ENCODE peak calls at places on chromosome 22, in seven cellular contexts. X, B, P, V, T, Q and Z are unnamed samples.

GRCh38 chr22:18068991-18069390 is 8.8 kb upstream of the PEX26 start:
- DNase-seq in X (no peak), B (no peak), P (no peak), V (no peak), T (no peak), Q (no peak), Z (no peak)

GRCh38 chr22:22576244-22576988 is 17.4 kb upstream of the PRAME start:
- DNase-seq in X (peak), B (no peak), P (no peak), V (peak), T (no peak), Q (no peak), Z (no peak)

GRCh38 chr22:24465566-24465965 is 29.6 kb upstream of the UPB1 start:
- DNase-seq in X (peak), B (no peak), P (no peak), V (peak), T (no peak), Q (no peak), Z (no peak)

GRCh38 chr22:23402275-23403151 is 177.6 kb downstream of the IGLL1 start:
- DNase-seq in X (peak), B (peak), P (no peak), V (peak), T (peak), Q (no peak), Z (no peak)

GRCh38 chr22:17222503-17222902 is 3.3 kb upstream of the ADA2 start:
- DNase-seq in X (no peak), B (no peak), P (no peak), V (no peak), T (no peak), Q (no peak), Z (no peak)

GRCh38 chr22:25898707-25899365 is 156.8 kb downstream of the MYO18B start:
- DNase-seq in X (no peak), B (peak), P (no peak), V (no peak), T (peak), Q (no peak), Z (peak)

GRCh38 chr22:39383841-39384625 is 15.5 kb upstream of the TAB1 start:
- DNase-seq in X (peak), B (no peak), P (no peak), V (no peak), T (no peak), Q (no peak), Z (no peak)

GRCh38 chr22:27195104-27195503 is 537.7 kb downstream of the MIAT start:
- DNase-seq in X (no peak), B (no peak), P (no peak), V (no peak), T (no peak), Q (no peak), Z (no peak)

GRCh38 chr22:27372969-27373670 is 428.4 kb downstream of the MN1 start:
- DNase-seq in X (peak), B (peak), P (no peak), V (peak), T (peak), Q (no peak), Z (peak)

GRCh38 chr22:32880906-32881596 is 79.5 kb downstream of the TIMP3 start:
- DNase-seq in X (peak), B (no peak), P (no peak), V (peak), T (peak), Q (no peak), Z (no peak)

GRCh38 chr22:40345801-40346177 is 511 bp upstream of the ADSL start:
- DNase-seq in X (peak), B (no peak), P (no peak), V (no peak), T (peak), Q (no peak), Z (no peak)

GRCh38 chr22:27685971-27686370 is 115.6 kb downstream of the MN1 start:
- DNase-seq in X (no peak), B (no peak), P (no peak), V (no peak), T (no peak), Q (no peak), Z (no peak)

GRCh38 chr22:31075961-31076360 is 5.2 kb upstream of the SMTN start:
- DNase-seq in X (no peak), B (no peak), P (no peak), V (no peak), T (no peak), Q (peak), Z (no peak)

GRCh38 chr22:27850000-27850465 is 48.5 kb upstream of the MN1 start:
- DNase-seq in X (no peak), B (no peak), P (no peak), V (no peak), T (no peak), Q (no peak), Z (no peak)

GRCh38 chr22:24068717-24069116 is 57.6 kb downstream of the CABIN1 start:
- DNase-seq in X (no peak), B (no peak), P (no peak), V (no peak), T (no peak), Q (no peak), Z (no peak)

GRCh38 chr22:26109686-26110315 is 59.5 kb upstream of the SEZ6L start:
- DNase-seq in X (no peak), B (no peak), P (no peak), V (no peak), T (no peak), Q (no peak), Z (no peak)

GRCh38 chr22:46066691-46067090 is 83.6 kb upstream of the PPARA start:
- DNase-seq in X (peak), B (no peak), P (no peak), V (no peak), T (no peak), Q (no peak), Z (no peak)

GRCh38 chr22:28250036-28250695 is 331.1 kb upstream of the PITPNB start:
- DNase-seq in X (no peak), B (no peak), P (no peak), V (no peak), T (no peak), Q (no peak), Z (no peak)

GRCh38 chr22:29517215-29517908 is 36.2 kb downstream of the THOC5 start:
- DNase-seq in X (no peak), B (no peak), P (no peak), V (no peak), T (no peak), Q (no peak), Z (no peak)

GRCh38 chr22:27995801-27996528 is 76.9 kb upstream of the PITPNB start:
- DNase-seq in X (no peak), B (no peak), P (no peak), V (no peak), T (no peak), Q (no peak), Z (no peak)

GRCh38 chr22:23836281-23836680 is 2.5 kb downstream of the DERL3 start:
- DNase-seq in X (no peak), B (no peak), P (no peak), V (no peak), T (no peak), Q (no peak), Z (no peak)

GRCh38 chr22:50674606-50675552 is 2.3 kb downstream of the SHANK3 start:
- DNase-seq in X (peak), B (peak), P (no peak), V (no peak), T (peak), Q (no peak), Z (peak)

GRCh38 chr22:17570851-17571631 is 7.7 kb downstream of the SLC25A18 start:
- DNase-seq in X (peak), B (no peak), P (no peak), V (peak), T (peak), Q (peak), Z (no peak)

GRCh38 chr22:41512421-41513194 is 31.7 kb downstream of the POLR3H start:
- DNase-seq in X (peak), B (no peak), P (peak), V (peak), T (peak), Q (no peak), Z (peak)

GRCh38 chr22:28002181-28002700 is 83.2 kb upstream of the PITPNB start:
- DNase-seq in X (no peak), B (no peak), P (no peak), V (no peak), T (no peak), Q (no peak), Z (no peak)

DNA sequence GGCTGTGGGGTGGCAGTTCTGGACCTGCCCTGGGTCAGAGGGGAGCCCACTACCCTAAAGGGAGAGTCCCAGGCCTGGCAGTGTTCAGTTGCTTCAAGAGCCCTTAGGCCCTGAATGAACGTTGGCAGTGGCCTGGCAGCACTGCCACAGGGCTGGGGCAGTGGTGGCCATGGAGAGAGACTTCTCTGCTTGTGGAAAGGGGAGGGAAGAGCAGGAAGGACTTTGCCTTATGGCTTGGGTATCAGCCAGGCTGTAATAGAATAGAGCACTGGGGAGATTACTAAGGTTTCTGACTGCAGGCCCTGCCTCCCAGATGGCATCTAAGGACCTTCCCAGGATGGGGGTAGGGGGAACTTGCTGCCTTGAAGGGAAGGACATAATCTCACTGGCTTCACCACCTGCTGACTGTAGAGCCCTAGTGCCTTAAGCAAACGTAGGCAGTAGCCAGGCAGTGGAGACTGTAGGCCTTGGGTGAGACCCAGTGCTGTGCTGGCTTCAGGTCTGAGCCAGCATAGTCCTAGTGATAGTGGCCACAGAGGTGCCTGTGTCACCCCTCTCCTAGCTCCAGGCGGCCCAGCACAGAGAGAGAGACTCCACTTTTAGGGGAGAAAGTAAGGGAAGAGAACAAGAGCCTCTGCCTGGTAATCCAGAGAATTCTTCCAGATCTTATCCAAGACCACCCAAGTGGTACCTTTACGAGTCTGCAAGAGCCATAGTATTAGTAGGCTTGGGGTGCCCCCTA is 27.6 kb downstream of the PLA2G6 start:
- DNase-seq in X (no peak), B (no peak), P (no peak), V (no peak), T (no peak), Q (no peak), Z (no peak)
- TF ChIP-seq CTCF in X (no peak), B (no peak), P (peak), V (peak), T (no peak), Q (no peak), Z (no peak)

GRCh38 chr22:37744589-37744988 is 47.7 kb downstream of the TRIOBP start:
- DNase-seq in X (no peak), B (no peak), P (no peak), V (no peak), T (no peak), Q (no peak), Z (no peak)
- TF ChIP-seq CTCF in X (no peak), B (no peak), P (no peak), V (peak), T (no peak), Q (no peak), Z (no peak)

GRCh38 chr22:48943567-48944432 is 883.9 kb downstream of the BRD1 start:
- DNase-seq in X (no peak), B (peak), P (no peak), V (no peak), T (peak), Q (no peak), Z (peak)
- TF ChIP-seq CTCF in X (no peak), B (peak), P (no peak), V (no peak), T (no peak), Q (no peak), Z (peak)

GRCh38 chr22:43883719-43884415 is 7.9 kb downstream of the PNPLA5 start:
- DNase-seq in X (no peak), B (no peak), P (no peak), V (no peak), T (no peak), Q (no peak), Z (no peak)

GRCh38 chr22:43884600-43885318 is 7.1 kb downstream of the PNPLA5 start:
- DNase-seq in X (peak), B (no peak), P (no peak), V (peak), T (peak), Q (no peak), Z (no peak)

GRCh38 chr22:43886231-43886630 is 5.6 kb downstream of the PNPLA5 start:
- DNase-seq in X (no peak), B (no peak), P (no peak), V (no peak), T (no peak), Q (no peak), Z (no peak)

GRCh38 chr22:43885786-43886185 is 6.0 kb downstream of the PNPLA5 start:
- DNase-seq in X (no peak), B (no peak), P (no peak), V (no peak), T (no peak), Q (no peak), Z (no peak)

DNA sequence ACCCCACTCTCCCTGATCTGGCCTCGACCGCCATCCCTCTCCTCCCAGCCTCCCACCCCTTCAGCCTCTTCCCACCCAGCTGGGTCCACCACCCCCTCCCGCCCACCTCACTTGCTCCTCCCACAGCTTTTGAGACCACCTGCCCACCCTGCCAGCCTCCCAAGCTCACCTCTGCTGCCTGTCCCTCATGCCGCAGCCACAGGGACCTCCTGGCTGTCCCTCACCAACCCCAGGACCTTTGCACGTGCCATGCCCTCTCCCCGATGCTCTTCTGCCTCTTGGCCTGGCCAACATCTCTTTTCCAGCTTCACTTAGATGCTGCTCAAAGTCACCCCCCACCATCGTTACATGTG is 6.5 kb downstream of the PNPLA5 start:
- DNase-seq in X (no peak), B (no peak), P (no peak), V (no peak), T (no peak), Q (no peak), Z (no peak)
- TF ChIP-seq CTCF in X (no peak), B (no peak), P (no peak), V (no peak), T (no peak), Q (no peak), Z (peak)

DNA sequence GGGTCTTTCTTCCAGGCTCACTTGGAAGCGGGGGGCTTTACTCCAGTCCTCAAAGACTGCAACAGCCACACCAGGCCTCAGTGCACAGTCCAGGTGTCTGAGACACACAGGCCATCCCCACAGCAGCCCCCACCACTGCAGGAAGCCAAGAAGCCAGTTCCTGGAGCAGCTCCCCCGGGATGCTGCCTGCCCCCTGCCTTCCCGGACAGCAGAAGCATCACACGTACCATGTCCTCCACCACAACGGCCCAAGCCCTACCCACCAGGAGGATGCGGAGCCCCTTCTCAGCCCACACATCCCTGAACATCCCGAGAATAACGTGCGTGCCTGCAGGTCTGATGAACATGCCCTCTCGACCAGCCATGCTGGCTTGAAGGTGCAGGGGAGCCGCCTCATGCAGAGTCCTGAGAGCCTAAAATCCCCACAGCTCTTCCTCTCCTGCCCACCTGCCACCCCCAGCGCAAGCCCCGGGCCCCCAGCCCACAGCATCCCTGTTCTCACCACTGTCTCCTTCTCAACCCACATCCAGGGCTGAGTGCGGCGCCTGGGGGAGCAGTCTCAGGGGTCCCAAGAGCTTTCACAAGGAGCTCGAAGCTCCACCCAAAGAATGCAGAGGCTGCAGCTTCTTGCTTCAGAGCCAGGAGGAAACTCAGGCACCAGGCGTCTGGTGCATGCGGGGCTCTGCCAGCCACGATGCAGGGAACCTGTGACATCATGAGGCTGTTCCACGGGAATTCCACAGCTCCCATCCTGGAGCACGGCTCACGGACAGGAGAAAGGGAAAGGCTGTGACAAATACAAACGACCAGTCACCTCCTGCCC is 209.6 kb downstream of the BRD1 start:
- DNase-seq in X (no peak), B (no peak), P (no peak), V (no peak), T (no peak), Q (no peak), Z (no peak)
- TF ChIP-seq CTCF in X (no peak), B (no peak), P (no peak), V (no peak), T (no peak), Q (no peak), Z (no peak)

DNA sequence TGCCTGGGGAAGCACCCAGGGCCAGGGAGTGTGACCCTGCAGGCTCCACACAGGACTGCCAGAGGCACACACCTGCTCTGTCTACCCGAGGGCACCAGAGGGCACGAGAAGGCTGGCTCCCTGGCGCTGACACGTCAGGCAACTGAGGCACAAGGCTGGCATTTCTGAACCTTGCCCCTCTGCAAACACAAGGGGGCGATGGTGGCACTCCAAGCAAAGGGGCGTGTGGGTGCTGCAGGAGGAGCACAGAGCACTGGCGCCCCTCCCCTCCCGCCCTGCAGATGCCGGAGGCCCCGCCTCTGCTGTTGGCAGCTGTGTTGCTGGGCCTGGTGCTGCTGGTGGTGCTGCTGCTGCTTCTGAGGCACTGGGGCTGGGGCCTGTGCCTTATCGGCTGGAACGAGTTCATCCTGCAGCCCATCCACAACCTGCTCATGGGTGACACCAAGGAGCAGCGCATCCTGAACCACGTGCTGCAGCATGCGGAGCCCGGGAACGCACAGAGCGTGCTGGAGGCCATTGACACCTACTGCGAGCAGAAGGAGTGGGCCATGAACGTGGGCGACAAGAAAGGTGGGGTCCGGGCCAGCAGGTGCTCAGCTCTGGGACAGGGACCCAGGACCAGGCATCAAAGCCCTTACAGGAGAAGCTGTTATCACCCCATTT is 20.8 kb upstream of the TXNRD2 start:
- DNase-seq in X (peak), B (peak), P (no peak), V (peak), T (peak), Q (no peak), Z (no peak)
- TF ChIP-seq CTCF in X (peak), B (peak), P (peak), V (peak), T (peak), Q (peak), Z (peak)